ENCODE peak calls at places on chromosomes 2 and 18, in eight cellular contexts. S, C, A, M, U, D, W and G are unnamed samples.

GRCh38 chr18:54235871-54236270 is 11.4 kb upstream of the MBD2 start:
- DNase-seq in A (no peak), D (no peak), U (no peak), S (no peak), M (no peak), C (no peak), W (no peak), G (no peak)

GRCh38 chr2:49045083-49045482 is 109.2 kb downstream of the FSHR start:
- DNase-seq in C (no peak), D (no peak), A (no peak), W (no peak), S (no peak), M (no peak), U (no peak), G (no peak)

GRCh38 chr2:26564121-26564520 is 77.0 kb downstream of the CIB4 start:
- DNase-seq in W (no peak), S (no peak), M (no peak), C (no peak), U (no peak), A (no peak), D (no peak), G (no peak)

GRCh38 chr2:192194065-192194865 is 468 bp downstream of the TMEFF2 start:
- DNase-seq in M (no peak), W (peak), S (no peak), A (no peak), D (peak), C (no peak), U (no peak), G (peak)

GRCh38 chr2:128449226-128450061 is 130.8 kb upstream of the HS6ST1 start:
- DNase-seq in D (no peak), C (no peak), M (no peak), S (no peak), U (no peak), A (no peak), W (no peak), G (peak)

GRCh38 chr2:121151311-121152109 is 133.5 kb downstream of the TFCP2L1 start:
- DNase-seq in A (no peak), S (no peak), U (no peak), D (no peak), W (no peak), C (no peak), M (no peak), G (no peak)

GRCh38 chr2:222302178-222303018 is 3.6 kb upstream of the PAX3 start:
- DNase-seq in W (no peak), M (no peak), C (no peak), U (no peak), D (no peak), A (no peak), S (no peak), G (no peak)

GRCh38 chr2:238599549-238600505 is 173.1 kb downstream of the ASB1 start:
- DNase-seq in A (no peak), M (no peak), U (no peak), C (no peak), S (no peak), D (no peak), W (no peak), G (no peak)

GRCh38 chr2:237927135-237927534 is 39.7 kb upstream of the UBE2F start:
- DNase-seq in D (no peak), A (no peak), M (no peak), W (no peak), U (no peak), C (no peak), S (no peak), G (peak)

GRCh38 chr2:80028584-80028983 is 276.0 kb downstream of the LRRTM1 start:
- DNase-seq in U (no peak), C (no peak), D (no peak), W (no peak), M (no peak), A (no peak), S (no peak), G (no peak)

GRCh38 chr2:204545861-204546773 is 842 bp downstream of the PARD3B start:
- DNase-seq in U (no peak), S (no peak), D (peak), A (no peak), M (no peak), C (no peak), W (no peak), G (no peak)

GRCh38 chr18:74748809-74749208 is 151.1 kb downstream of the ZNF407 start:
- DNase-seq in C (no peak), M (no peak), A (no peak), D (no peak), W (no peak), S (no peak), U (no peak), G (no peak)

GRCh38 chr2:158665536-158666302 is 129.4 kb upstream of the DAPL1 start:
- DNase-seq in M (no peak), U (no peak), W (peak), A (no peak), C (no peak), S (no peak), D (no peak), G (no peak)

GRCh38 chr18:69946608-69947155 is 991 bp downstream of the CD226 start:
- DNase-seq in U (no peak), D (no peak), S (no peak), W (no peak), C (no peak), M (no peak), A (no peak), G (no peak)

GRCh38 chr2:181393472-181393871 is 63.7 kb upstream of the ITGA4 start:
- DNase-seq in U (peak), C (no peak), S (no peak), D (peak), M (peak), A (peak), W (peak), G (no peak)

GRCh38 chr2:48721158-48721557 is 34.4 kb downstream of the LHCGR start:
- DNase-seq in S (no peak), C (no peak), W (peak), D (no peak), A (no peak), M (no peak), U (no peak), G (no peak)

GRCh38 chr2:146934921-146935320 is 909.9 kb upstream of the ACVR2A start:
- DNase-seq in M (no peak), C (no peak), U (no peak), W (no peak), S (no peak), A (no peak), D (no peak), G (no peak)

GRCh38 chr18:9918016-9918680 is 4.3 kb downstream of the VAPA start:
- DNase-seq in M (peak), W (peak), S (no peak), U (no peak), D (no peak), A (no peak), C (no peak), G (no peak)

GRCh38 chr18:286515-287310 is 18.9 kb upstream of the THOC1 start:
- DNase-seq in A (no peak), M (peak), D (no peak), S (no peak), U (no peak), W (peak), C (no peak), G (no peak)

GRCh38 chr2:101149241-101150192 is 1.7 kb downstream of the TBC1D8 start:
- DNase-seq in S (no peak), A (no peak), C (no peak), U (no peak), W (no peak), M (peak), D (no peak), G (no peak)

GRCh38 chr18:67875057-67875456 is 358.5 kb upstream of the DSEL start:
- DNase-seq in M (no peak), A (no peak), D (no peak), C (no peak), W (no peak), S (no peak), U (no peak), G (no peak)